ENCODE peak calls at places on chromosomes 16 and 17, in six cellular contexts. H, Y, B, U, T and O are unnamed samples.
A peak's percentile ranks its signal among the peaks of the same experiment; 100 is the strongest.

GRCh38 chr16:19716183-19716582 is 1.8 kb downstream of the KNOP1 start:
- DNase-seq in Y (no peak), U (no peak), T (no peak), H (no peak), B (peak; percentile 56), O (peak; percentile 4)

GRCh38 chr17:61540870-61541269 is 50.1 kb downstream of the NACA2 start:
- DNase-seq in Y (no peak), B (no peak), T (no peak), U (no peak), H (no peak), O (no peak)

GRCh38 chr17:59753522-59754467 is 46.3 kb downstream of the VMP1 start:
- DNase-seq in H (peak; percentile 82), T (no peak), Y (no peak), U (no peak), B (peak; percentile 97), O (no peak)

GRCh38 chr17:40432864-40433528 is 10.3 kb upstream of the IGFBP4 start:
- DNase-seq in U (no peak), B (no peak), Y (peak; percentile 4), T (peak; percentile 92), H (no peak), O (peak; percentile 87)

GRCh38 chr16:20051611-20052010 is 22.1 kb downstream of the GPR139 start:
- DNase-seq in Y (no peak), U (no peak), H (no peak), B (no peak), T (no peak), O (no peak)

GRCh38 chr16:70160821-70161220 is 12.8 kb upstream of the CLEC18C start:
- DNase-seq in Y (no peak), U (no peak), B (no peak), T (no peak), H (no peak), O (peak; percentile 62)

GRCh38 chr17:61219460-61219859 is 180.2 kb upstream of the TBX2 start:
- DNase-seq in H (no peak), T (no peak), Y (no peak), B (no peak), U (no peak), O (no peak)

GRCh38 chr17:55414983-55415382 is 6.7 kb downstream of the MMD start:
- DNase-seq in Y (no peak), T (no peak), U (no peak), B (no peak), H (no peak), O (no peak)

GRCh38 chr16:70714526-70715112 is 28.8 kb upstream of the MTSS2 start:
- DNase-seq in U (no peak), Y (no peak), T (no peak), H (no peak), B (no peak), O (no peak)

GRCh38 chr17:82084373-82085030 is 13.5 kb downstream of the FASN start:
- DNase-seq in H (no peak), U (no peak), T (no peak), Y (no peak), B (no peak), O (no peak)

GRCh38 chr16:17068524-17068923 is 402.2 kb downstream of the XYLT1 start:
- DNase-seq in B (no peak), H (no peak), T (no peak), U (no peak), Y (no peak), O (no peak)

GRCh38 chr17:28240688-28241340 is 78.2 kb upstream of the TMEM97 start:
- DNase-seq in U (no peak), Y (no peak), T (no peak), B (no peak), H (no peak), O (peak; percentile 24)

GRCh38 chr17:40617678-40618240 is 29.9 kb downstream of the SMARCE1 start:
- DNase-seq in B (peak; percentile 26), Y (no peak), H (no peak), T (no peak), U (no peak), O (no peak)

GRCh38 chr17:7887482-7888183 is 956 bp upstream of the CHD3 start:
- DNase-seq in H (peak; percentile 93), T (peak; percentile 98), Y (peak; percentile 89), B (peak; percentile 93), U (peak; percentile 92), O (peak; percentile 98)

GRCh38 chr17:1709971-1710806 is at the start of gene TLCD2:
- DNase-seq in H (no peak), B (peak; percentile 62), Y (peak; percentile 79), T (peak; percentile 91), U (peak; percentile 85), O (peak; percentile 92)

GRCh38 chr17:77462553-77463497 is 322.1 kb downstream of the SEC14L1 start:
- DNase-seq in U (no peak), B (no peak), T (no peak), H (no peak), Y (no peak), O (no peak)

GRCh38 chr16:70159355-70160348 is 13.9 kb upstream of the CLEC18C start:
- DNase-seq in U (no peak), B (no peak), Y (no peak), T (no peak), H (no peak), O (no peak)

GRCh38 chr17:9802701-9803100 is 11.3 kb upstream of the DHRS7C start:
- DNase-seq in T (no peak), Y (no peak), U (no peak), B (no peak), H (no peak), O (no peak)
- H3K27ac ChIP-seq in T (no peak overlapping the region), Y (peak overlapping the region; percentile 25), U (no peak overlapping the region), B (peak overlapping the region; percentile 52), H (no peak overlapping the region), O (no peak overlapping the region)

GRCh38 chr16:84647830-84648594 is at the start of gene KLHL36:
- DNase-seq in T (peak; percentile 73), B (peak; percentile 19), Y (no peak), U (peak; percentile 62), H (peak; percentile 63), O (peak; percentile 89)

GRCh38 chr16:84641643-84642358 is 6.5 kb upstream of the KLHL36 start:
- DNase-seq in U (no peak), H (no peak), T (no peak), B (no peak), Y (no peak), O (no peak)

GRCh38 chr16:84643180-84643583 is 5.1 kb upstream of the KLHL36 start:
- DNase-seq in H (no peak), U (peak; percentile 91), B (peak; percentile 77), Y (peak; percentile 81), T (peak; percentile 95), O (peak; percentile 92)

GRCh38 chr16:84640145-84640544 is 8.2 kb upstream of the KLHL36 start:
- DNase-seq in H (no peak), U (no peak), Y (no peak), T (no peak), B (no peak), O (peak; percentile 24)

GRCh38 chr16:84643677-84644076 is 4.6 kb upstream of the KLHL36 start:
- DNase-seq in U (no peak), Y (no peak), T (no peak), H (no peak), B (no peak), O (no peak)
- H3K9me3 ChIP-seq in U (no peaks in the 10 kb centered on the region), Y (no peaks in the 10 kb centered on the region), T (no peaks in the 10 kb centered on the region), H (no peaks in the 10 kb centered on the region), B (no peaks in the 10 kb centered on the region), O (no peaks in the 10 kb centered on the region)

GRCh38 chr17:74750327-74751069 is 2.1 kb downstream of the NHERF1 start:
- DNase-seq in U (no peak), B (peak; percentile 57), Y (no peak), T (no peak), H (no peak), O (no peak)

GRCh38 chr17:74752415-74752814 is 4.0 kb downstream of the NHERF1 start:
- DNase-seq in H (no peak), T (no peak), B (no peak), U (no peak), Y (no peak), O (no peak)

GRCh38 chr17:74749262-74750038 is 1.0 kb downstream of the NHERF1 start:
- DNase-seq in T (no peak), Y (no peak), B (peak; percentile 44), H (peak; percentile 48), U (no peak), O (peak; percentile 86)

GRCh38 chr17:74750039-74750326 is 1.6 kb downstream of the NHERF1 start:
- DNase-seq in T (no peak), U (no peak), Y (no peak), H (no peak), B (no peak), O (no peak)

GRCh38 chr17:74751210-74751529 is 2.7 kb downstream of the NHERF1 start:
- DNase-seq in B (no peak), H (peak; percentile 21), U (no peak), Y (no peak), T (no peak), O (no peak)
- H3K27ac ChIP-seq in B (no peak overlapping the region), H (peak overlapping the region; percentile 76), U (no peak overlapping the region), Y (no peak overlapping the region), T (no peak overlapping the region), O (peak overlapping the region; percentile 59)

DNA sequence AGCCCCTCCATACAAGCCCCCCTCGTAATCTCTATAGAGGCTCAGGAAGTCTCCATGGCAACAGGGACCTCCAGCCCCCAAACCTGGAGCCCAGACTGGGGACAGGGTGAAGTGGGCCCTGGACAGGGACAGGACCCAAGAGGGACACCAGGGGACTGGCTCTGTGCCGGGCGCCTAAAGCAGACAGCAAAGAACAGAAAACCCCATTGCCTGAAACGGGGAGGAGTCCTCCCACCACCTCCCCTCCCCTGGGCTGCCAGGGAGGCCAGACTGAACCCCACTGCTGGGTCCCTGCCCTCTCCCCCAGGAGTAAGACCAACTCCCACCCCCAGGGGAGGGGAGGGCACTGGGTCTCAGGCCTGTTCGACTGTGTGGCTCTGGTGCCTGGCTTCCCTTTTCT is 40.7 kb downstream of the CPNE2 start:
- DNase-seq in Y (no peak), B (no peak), T (peak; percentile 64), H (no peak), U (no peak), O (peak; percentile 57)
- H3K9me3 ChIP-seq in Y (no peaks in the 10 kb centered on the region), B (no peaks in the 10 kb centered on the region), T (no peaks in the 10 kb centered on the region), H (no peaks in the 10 kb centered on the region), U (no peaks in the 10 kb centered on the region), O (no peaks in the 10 kb centered on the region)

DNA sequence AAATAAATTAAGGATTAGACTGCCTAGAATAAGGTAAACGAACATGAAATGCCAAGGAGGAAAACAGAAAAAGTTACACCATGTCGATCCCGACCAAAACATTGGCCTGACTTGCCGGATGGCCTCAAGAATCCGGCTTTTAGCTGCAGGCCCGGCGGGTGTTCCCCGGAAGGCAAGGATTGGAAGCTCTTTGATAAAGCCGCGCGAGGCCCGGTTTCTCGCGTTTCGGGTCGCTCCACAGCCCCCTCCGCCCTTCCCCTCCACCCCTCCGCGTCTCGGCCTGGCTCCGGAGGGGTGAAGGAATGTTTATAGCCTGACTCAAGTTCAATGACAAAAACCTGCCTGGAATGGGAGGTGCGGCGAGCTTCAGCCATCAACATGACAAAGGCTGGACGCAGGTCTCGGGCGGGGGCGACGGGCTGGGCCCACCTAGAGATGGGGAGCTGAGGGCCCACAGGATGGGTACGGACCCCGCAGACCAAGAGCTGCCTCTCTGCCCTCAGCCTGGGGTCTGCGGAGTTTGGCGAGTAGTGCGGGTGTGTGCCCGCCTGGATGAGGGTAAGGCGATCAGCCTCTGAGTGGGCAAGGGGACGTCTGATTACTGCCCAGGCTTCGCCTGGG is 2.6 kb downstream of the PRAC1 start:
- DNase-seq in Y (peak; percentile 54), H (no peak), U (no peak), B (peak; percentile 91), T (peak; percentile 43), O (no peak)
- H3K27ac ChIP-seq in Y (no peak overlapping the region), H (no peak overlapping the region), U (no peak overlapping the region), B (peak overlapping the region; percentile 87), T (peak overlapping the region; percentile 49), O (no peak overlapping the region)

GRCh38 chr17:21705021-21705601 is 12.8 kb downstream of the KCNJ18 start:
- DNase-seq in Y (no peak), T (no peak), U (no peak), H (no peak), B (no peak), O (peak; percentile 49)
- H3K9me3 ChIP-seq in Y (no peaks in the 10 kb centered on the region), T (no peaks in the 10 kb centered on the region), U (no peaks in the 10 kb centered on the region), H (no peaks in the 10 kb centered on the region), B (no peaks in the 10 kb centered on the region), O (no peaks in the 10 kb centered on the region)

GRCh38 chr17:50056961-50057330 is 1.0 kb downstream of the ITGA3 start:
- DNase-seq in Y (no peak), H (peak; percentile 0), U (no peak), T (no peak), B (peak; percentile 52), O (peak; percentile 74)
- H3K27ac ChIP-seq in Y (peak overlapping the region; percentile 100), H (no peak overlapping the region), U (peak overlapping the region; percentile 66), T (peak overlapping the region; percentile 92), B (peak overlapping the region; percentile 96), O (peak overlapping the region; percentile 94)